ENCODE peak calls at places on chromosomes 5 and 9, in five cellular contexts. U is H1, A is esophagus squamous epithelium, F is A549, W is prostate gland. G is an unnamed sample.
A peak's percentile ranks its signal among the peaks of the same experiment; 100 is the strongest.

GRCh38 chr9:133589454-133590227 is 19.5 kb downstream of the FAM163B start:
- DNase-seq in U (peak; percentile 95), A (no peak), F (peak; percentile 24), W (no peak), G (peak; percentile 19)

GRCh38 chr9:78332381-78332780 is 35.5 kb downstream of the PSAT1 start:
- DNase-seq in U (no peak), A (no peak), F (no peak), W (no peak), G (no peak)

GRCh38 chr9:114452219-114453169 is 52.8 kb downstream of the WHRN start:
- DNase-seq in U (no peak), A (no peak), F (no peak), W (no peak), G (no peak)

GRCh38 chr5:124697482-124697881 is 49.0 kb downstream of the ZNF608 start:
- DNase-seq in U (no peak), A (no peak), F (no peak), W (no peak), G (no peak)

GRCh38 chr5:140153255-140153654 is 21.7 kb upstream of the CYSTM1 start:
- DNase-seq in U (no peak), A (no peak), F (no peak), W (no peak), G (no peak)

GRCh38 chr5:33408816-33409215 is 31.9 kb upstream of the TARS1 start:
- DNase-seq in U (no peak), A (no peak), F (no peak), W (no peak), G (no peak)

GRCh38 chr9:106896695-106897094 is 33.7 kb downstream of the ZNF462 start:
- DNase-seq in U (no peak), A (no peak), F (no peak), W (no peak), G (no peak)

GRCh38 chr9:88313364-88314220 is 74.7 kb upstream of the SPIN1 start:
- DNase-seq in U (peak; percentile 55), A (no peak), F (no peak), W (no peak), G (no peak)

GRCh38 chr9:127778280-127779135 is at the start of gene SH2D3C:
- DNase-seq in U (no peak), A (no peak), F (no peak), W (no peak), G (peak; percentile 71)

GRCh38 chr9:79129865-79130480 is 441.8 kb upstream of the TLE4 start:
- DNase-seq in U (peak; percentile 66), A (no peak), F (peak; percentile 61), W (peak; percentile 61), G (no peak)

GRCh38 chr5:147689436-147689835 is 93.1 kb downstream of the JAKMIP2 start:
- DNase-seq in U (no peak), A (no peak), F (no peak), W (no peak), G (no peak)

GRCh38 chr9:113734826-113735225 is 141.3 kb upstream of the ZNF618 start:
- DNase-seq in U (no peak), A (no peak), F (no peak), W (no peak), G (no peak)

GRCh38 chr5:35856186-35857003 is at the start of gene IL7R:
- DNase-seq in U (no peak), A (no peak), F (no peak), W (no peak), G (no peak)

GRCh38 chr5:163585206-163585605 is 79.8 kb downstream of the MAT2B start:
- DNase-seq in U (no peak), A (no peak), F (no peak), W (no peak), G (no peak)

GRCh38 chr5:80662108-80662507 is 7.3 kb upstream of the DHFR start:
- DNase-seq in U (no peak), A (no peak), F (no peak), W (no peak), G (no peak)

GRCh38 chr9:120931278-120932085 is 4.9 kb upstream of the TRAF1 start:
- DNase-seq in U (no peak), A (no peak), F (no peak), W (no peak), G (no peak)
- H3K4me1 ChIP-seq in U (no peaks in the 10 kb centered on the region), A (peaks cover 67% of the 10 kb centered on the region), F (peaks cover 39% of the 10 kb centered on the region), W (peaks cover 16% of the 10 kb centered on the region), G (peaks cover 66% of the 10 kb centered on the region)

DNA sequence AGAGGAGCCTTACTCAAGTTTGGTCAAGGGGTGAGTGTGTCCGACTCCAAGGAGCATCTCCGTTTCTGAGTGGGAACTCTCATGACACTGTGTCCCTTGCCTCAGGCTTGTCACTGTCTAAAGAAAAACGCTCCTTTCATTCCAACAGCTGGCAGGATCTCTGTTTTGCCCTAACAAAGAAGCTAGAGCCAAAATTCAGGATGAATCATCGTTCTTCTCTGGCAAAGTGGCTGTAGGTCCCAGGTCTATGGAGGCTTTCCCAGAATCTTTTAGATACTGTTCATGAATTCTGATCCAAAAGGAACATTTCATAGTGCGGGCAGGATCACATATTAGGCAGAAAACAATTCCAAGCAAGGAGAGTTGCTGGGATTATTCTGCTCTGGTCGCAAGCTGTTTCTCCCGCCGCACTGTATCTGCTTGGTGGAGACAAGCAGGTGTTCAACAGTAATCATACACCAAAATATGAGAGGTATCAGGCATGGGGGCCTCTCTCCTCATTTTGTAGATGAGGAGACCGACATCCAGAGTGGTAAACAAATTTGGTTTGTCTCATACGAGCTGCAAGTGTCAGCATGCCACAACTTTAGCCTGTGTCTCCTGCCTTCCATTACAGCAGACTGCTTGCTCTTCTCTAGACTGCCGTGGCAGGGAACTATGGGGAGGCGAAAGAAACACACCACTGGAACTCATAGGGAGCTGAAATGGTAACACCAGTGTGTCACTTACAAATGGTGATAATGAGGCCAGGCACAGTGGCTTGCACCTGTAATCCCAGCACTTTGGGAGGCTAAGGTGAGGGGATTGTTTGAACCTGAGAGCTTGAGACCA is 72.6 kb downstream of the ENTREP1 start:
- DNase-seq in U (no peak), A (no peak), F (no peak), W (peak; percentile 51), G (no peak)
- H3K27ac ChIP-seq in U (no peak overlapping the region), A (peak overlapping the region; percentile 35), F (no peak overlapping the region), W (peak overlapping the region; percentile 35), G (peak overlapping the region; percentile 58)

DNA sequence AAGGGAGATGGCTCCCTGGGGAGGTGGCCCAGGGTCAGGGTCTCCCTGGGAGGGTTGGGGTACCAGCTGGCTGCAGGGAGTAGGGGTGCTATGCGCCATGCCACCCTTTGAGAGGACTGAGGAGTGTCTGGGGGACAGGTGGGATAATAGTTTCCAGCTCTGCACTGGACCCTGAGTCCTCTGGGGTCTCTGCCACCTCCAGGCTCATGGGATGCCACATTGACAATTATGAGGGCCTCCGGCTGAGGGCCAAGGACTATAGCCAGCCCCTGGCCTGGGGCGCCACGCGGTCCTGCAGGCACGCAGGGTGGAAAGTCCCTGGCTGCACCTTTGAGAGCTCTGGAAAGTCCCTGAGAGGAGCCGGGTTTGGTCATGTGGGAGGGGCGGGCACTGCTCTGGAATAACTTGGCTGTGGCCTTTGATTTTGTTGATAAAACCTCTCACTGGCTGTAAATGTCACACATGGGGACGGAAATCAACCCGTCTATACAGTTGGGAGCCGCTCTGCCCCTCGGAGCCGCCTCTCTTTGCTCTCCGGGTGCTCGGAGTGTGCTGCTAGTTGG is 16.0 kb downstream of the TRAF2 start:
- DNase-seq in U (no peak), A (peak; percentile 19), F (peak; percentile 94), W (peak; percentile 85), G (no peak)
- TF ChIP-seq POLR2A in U (no peak), A (no peak), F (peak; percentile 9), W (peak; percentile 50), G (no peak)

GRCh38 chr5:36875051-36875788 is 1.3 kb upstream of the NIPBL start:
- DNase-seq in U (no peak), A (no peak), F (peak; percentile 46), W (peak; percentile 37), G (peak; percentile 74)

GRCh38 chr5:36876965-36877666 is 547 bp downstream of the NIPBL start:
- DNase-seq in U (peak; percentile 76), A (peak; percentile 14), F (peak; percentile 71), W (peak; percentile 59), G (peak; percentile 85)

GRCh38 chr5:36876389-36876964 is at the start of gene NIPBL:
- DNase-seq in U (peak; percentile 84), A (peak; percentile 69), F (peak; percentile 95), W (peak; percentile 94), G (peak; percentile 94)

GRCh38 chr5:36874465-36874864 is 2.1 kb upstream of the NIPBL start:
- DNase-seq in U (no peak), A (no peak), F (no peak), W (no peak), G (no peak)

DNA sequence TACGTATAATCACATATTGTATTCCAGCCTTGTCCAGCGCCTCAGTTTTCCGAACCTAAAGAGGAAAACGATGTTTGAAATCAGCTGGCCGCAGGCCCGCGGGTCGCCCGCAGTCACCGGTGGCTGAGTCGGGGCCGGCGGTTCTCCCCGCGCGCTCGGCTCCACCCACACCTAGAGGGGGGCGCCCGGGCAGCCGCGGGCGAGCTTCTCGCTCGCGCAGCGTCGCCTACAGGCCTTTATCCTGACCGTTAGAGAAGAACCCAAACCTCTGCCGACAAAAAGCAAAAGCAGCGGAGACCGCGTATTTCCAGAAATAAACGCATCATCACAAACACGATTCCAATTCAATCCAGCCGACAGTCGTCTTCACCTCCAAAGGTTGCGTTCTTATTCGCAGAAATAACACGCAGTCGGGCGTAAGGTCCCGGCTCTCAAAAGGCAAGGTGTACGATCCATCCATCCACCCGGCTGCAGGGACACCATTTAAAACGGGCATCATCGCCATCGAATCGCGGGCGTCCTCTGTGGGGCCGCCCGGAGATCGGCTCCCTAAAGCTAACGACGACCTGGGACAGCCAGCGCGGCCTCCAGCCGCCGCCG is 680 bp upstream of the NIPBL start:
- DNase-seq in U (peak; percentile 68), A (peak; percentile 13), F (peak; percentile 75), W (peak; percentile 78), G (peak; percentile 89)
- H3K4me1 ChIP-seq in U (peaks cover 4% of the 10 kb centered on the region), A (peaks cover 32% of the 10 kb centered on the region), F (peaks cover 35% of the 10 kb centered on the region), W (no peaks in the 10 kb centered on the region), G (peaks cover 30% of the 10 kb centered on the region)

GRCh38 chr9:122159925-122160246 is 178 bp downstream of the MORN5 start:
- DNase-seq in U (no peak), A (no peak), F (no peak), W (no peak), G (no peak)
- H3K27ac ChIP-seq in U (no peak overlapping the region), A (no peak overlapping the region), F (no peak overlapping the region), W (no peak overlapping the region), G (peak overlapping the region; percentile 95)

DNA sequence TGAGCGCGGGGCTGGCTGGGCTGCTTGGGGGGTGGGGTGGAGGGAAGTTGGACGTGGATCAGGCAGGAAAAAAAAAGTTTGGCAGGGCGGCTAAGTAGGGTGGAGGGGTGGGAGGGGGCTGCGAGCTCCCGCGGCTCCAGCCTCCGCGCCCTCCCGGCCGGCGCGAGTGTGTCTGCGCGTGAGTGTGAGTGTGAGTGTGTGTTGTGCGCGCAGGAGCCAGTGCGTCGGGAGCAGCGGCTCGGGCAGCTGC is 2.0 kb downstream of the SMARCA2 start:
- DNase-seq in U (no peak), A (no peak), F (no peak), W (no peak), G (peak; percentile 69)
- TF ChIP-seq POLR2A in U (no peak), A (no peak), F (no peak), W (no peak), G (no peak)

GRCh38 chr5:170117736-170118135 is 12.0 kb downstream of the FOXI1 start:
- DNase-seq in U (peak; percentile 14), A (no peak), F (no peak), W (no peak), G (no peak)

GRCh38 chr5:170113517-170113891 is 7.8 kb downstream of the FOXI1 start:
- DNase-seq in U (no peak), A (no peak), F (no peak), W (no peak), G (no peak)

GRCh38 chr5:170114271-170114670 is 8.6 kb downstream of the FOXI1 start:
- DNase-seq in U (peak; percentile 16), A (no peak), F (no peak), W (no peak), G (no peak)

GRCh38 chr5:170112876-170113516 is 7.3 kb downstream of the FOXI1 start:
- DNase-seq in U (peak; percentile 45), A (no peak), F (no peak), W (no peak), G (no peak)

GRCh38 chr5:170115925-170116324 is 10.2 kb downstream of the FOXI1 start:
- DNase-seq in U (no peak), A (no peak), F (no peak), W (no peak), G (no peak)
- H3K4me1 ChIP-seq in U (peaks cover 6% of the 10 kb centered on the region), A (no peaks in the 10 kb centered on the region), F (no peaks in the 10 kb centered on the region), W (no peaks in the 10 kb centered on the region), G (no peaks in the 10 kb centered on the region)

G was measured in heart left ventricle.